ENCODE peak calls at places on chromosomes 6 and 20, in six cellular contexts. W is stromal cell of bone marrow; E is NB4; V is activated CD4-positive, alpha-beta T cell treated with anti-CD3 and anti-CD28 coated beads, Interleukin-2, amount 10 ng/mL, durations not matched to agents 24 days and 14 days; T is endothelial cell; H is GM23248. K is an unnamed sample.
A peak's percentile ranks its signal among the peaks of the same experiment; 100 is the strongest.

GRCh38 chr20:57380081-57380750 is 11.0 kb upstream of the RBM38 start:
- DNase-seq in W (no peak), E (no peak), V (no peak), T (no peak), H (no peak), K (peak; percentile 34)

GRCh38 chr6:145583753-145584152 is 151.6 kb downstream of the EPM2A start:
- DNase-seq in W (no peak), E (no peak), V (no peak), T (no peak), H (no peak), K (no peak)

GRCh38 chr20:32571566-32571965 is 13.6 kb downstream of the NOL4L start:
- DNase-seq in W (no peak), E (no peak), V (no peak), T (no peak), H (no peak), K (no peak)

GRCh38 chr6:155116571-155116910 is 121.4 kb downstream of the TIAM2 start:
- DNase-seq in W (no peak), E (no peak), V (no peak), T (no peak), H (no peak), K (no peak)

GRCh38 chr20:1803216-1804128 is 91.7 kb upstream of the SIRPA start:
- DNase-seq in W (no peak), E (peak; percentile 97), V (peak; percentile 81), T (peak; percentile 81), H (peak; percentile 86), K (no peak)

GRCh38 chr20:16203091-16203490 is 370.2 kb downstream of the KIF16B start:
- DNase-seq in W (no peak), E (no peak), V (no peak), T (no peak), H (no peak), K (no peak)

GRCh38 chr6:151240036-151240685 is 394 bp downstream of the AKAP12 start:
- DNase-seq in W (peak; percentile 68), E (no peak), V (peak; percentile 70), T (peak; percentile 67), H (peak; percentile 79), K (peak; percentile 10)

GRCh38 chr6:16338577-16339262 is 100.3 kb downstream of the GMPR start:
- DNase-seq in W (peak; percentile 99), E (no peak), V (no peak), T (peak; percentile 28), H (peak; percentile 100), K (no peak)

GRCh38 chr6:72783667-72784066 is 161.8 kb downstream of the KCNQ5 start:
- DNase-seq in W (peak; percentile 53), E (no peak), V (peak; percentile 28), T (no peak), H (peak; percentile 83), K (no peak)

GRCh38 chr6:132659082-132659481 is at the start of gene TAAR1:
- DNase-seq in W (no peak), E (no peak), V (no peak), T (no peak), H (no peak), K (no peak)

GRCh38 chr20:58718121-58718563 is 25.5 kb downstream of the NPEPL1 start:
- DNase-seq in W (no peak), E (peak; percentile 1), V (peak; percentile 52), T (no peak), H (no peak), K (no peak)

GRCh38 chr20:37864275-37864674 is 38.7 kb upstream of the VSTM2L start:
- DNase-seq in W (no peak), E (no peak), V (no peak), T (no peak), H (no peak), K (no peak)

GRCh38 chr6:45923831-45924391 is 91.7 kb downstream of the CLIC5 start:
- DNase-seq in W (peak; percentile 37), E (no peak), V (peak; percentile 80), T (no peak), H (peak; percentile 81), K (peak; percentile 24)

GRCh38 chr6:166534658-166535406 is 51.6 kb downstream of the RAMACL start:
- DNase-seq in W (no peak), E (no peak), V (no peak), T (no peak), H (no peak), K (no peak)

GRCh38 chr20:40606237-40606636 is 82.8 kb downstream of the MAFB start:
- DNase-seq in W (no peak), E (no peak), V (peak; percentile 46), T (no peak), H (no peak), K (no peak)

GRCh38 chr6:78700997-78701396 is 166.4 kb upstream of the IRAK1BP1 start:
- DNase-seq in W (peak; percentile 2), E (no peak), V (no peak), T (no peak), H (no peak), K (no peak)

GRCh38 chr6:39496951-39497350 is 174.4 kb upstream of the KCNK16 start:
- DNase-seq in W (peak; percentile 50), E (no peak), V (no peak), T (no peak), H (peak; percentile 48), K (no peak)

GRCh38 chr20:63256954-63257353 is 2.7 kb upstream of the NKAIN4 start:
- DNase-seq in W (no peak), E (no peak), V (no peak), T (no peak), H (no peak), K (no peak)

GRCh38 chr6:15399651-15400470 is 154.0 kb downstream of the JARID2 start:
- DNase-seq in W (peak; percentile 71), E (peak; percentile 51), V (peak; percentile 63), T (peak; percentile 21), H (peak; percentile 78), K (no peak)

GRCh38 chr20:37526839-37527637 is 638 bp downstream of the BLCAP start:
- DNase-seq in W (no peak), E (peak; percentile 24), V (peak; percentile 63), T (peak; percentile 44), H (peak; percentile 72), K (peak; percentile 8)

GRCh38 chr6:77025824-77026223 is 437.5 kb downstream of the HTR1B start:
- DNase-seq in W (no peak), E (no peak), V (no peak), T (no peak), H (no peak), K (no peak)

GRCh38 chr6:155373276-155373675 is 59.0 kb upstream of the TFB1M start:
- DNase-seq in W (no peak), E (no peak), V (no peak), T (no peak), H (peak; percentile 64), K (no peak)

GRCh38 chr6:164579035-164579434 is 730.4 kb downstream of the C6orf118 start:
- DNase-seq in W (no peak), E (no peak), V (no peak), T (no peak), H (no peak), K (no peak)

GRCh38 chr6:96521625-96522468 is at the start of gene UFL1:
- DNase-seq in W (peak; percentile 86), E (peak; percentile 95), V (peak; percentile 98), T (peak; percentile 91), H (peak; percentile 99), K (peak; percentile 93)

GRCh38 chr6:28137458-28138020 is 4.1 kb upstream of the ZKSCAN8 start:
- DNase-seq in W (no peak), E (peak; percentile 81), V (peak; percentile 72), T (no peak), H (peak; percentile 48), K (no peak)

GRCh38 chr6:894274-894673 is 201.3 kb upstream of the EXOC2 start:
- DNase-seq in W (no peak), E (no peak), V (no peak), T (peak; percentile 22), H (no peak), K (no peak)

GRCh38 chr6:161836643-161837448 is 563.0 kb upstream of the AGPAT4 start:
- DNase-seq in W (no peak), E (no peak), V (no peak), T (no peak), H (peak; percentile 31), K (no peak)

GRCh38 chr20:53579581-53580375 is 13.9 kb downstream of the ZNF217 start:
- DNase-seq in W (no peak), E (peak; percentile 91), V (peak; percentile 77), T (no peak), H (peak; percentile 85), K (no peak)

GRCh38 chr6:3277251-3277650 is 18.5 kb downstream of the PSMG4 start:
- DNase-seq in W (no peak), E (no peak), V (no peak), T (no peak), H (peak; percentile 31), K (no peak)